ENCODE peak calls at places on chromosomes 5 and 9, in four cellular contexts. V is CD4-positive, alpha-beta memory T cell; G is activated naive CD8-positive, alpha-beta T cell treated with anti-CD3 and anti-CD28 coated beads, Interleukin-2, amount 50 U/mL, for 24 hours; W is mesothelial cell of epicardium. O is an unnamed sample.

GRCh38 chr9:76127637-76128036 is 237.2 kb downstream of the PCSK5 start:
- DNase-seq in V (no peak), G (no peak), W (no peak), O (no peak)

GRCh38 chr5:1291611-1292080 is 3.2 kb downstream of the TERT start:
- DNase-seq in V (no peak), G (no peak), W (peak; percentile 31), O (no peak)

GRCh38 chr9:114269023-114269422 is 53.9 kb upstream of the ORM1 start:
- DNase-seq in V (no peak), G (no peak), W (no peak), O (no peak)

GRCh38 chr5:10760033-10760975 is 730 bp downstream of the DAP start:
- DNase-seq in V (no peak), G (peak; percentile 46), W (peak; percentile 70), O (peak; percentile 60)

GRCh38 chr5:3310551-3311340 is 284.9 kb upstream of the IRX1 start:
- DNase-seq in V (no peak), G (no peak), W (peak; percentile 75), O (no peak)

GRCh38 chr5:80474929-80475328 is 13.0 kb upstream of the FAM151B start:
- DNase-seq in V (no peak), G (no peak), W (no peak), O (no peak)

GRCh38 chr5:59360130-59360555 is 533.4 kb downstream of the PDE4D start:
- DNase-seq in V (no peak), G (no peak), W (no peak), O (no peak)

GRCh38 chr9:34556951-34557350 is 32.6 kb downstream of the CNTFR start:
- DNase-seq in V (no peak), G (no peak), W (no peak), O (no peak)

GRCh38 chr9:130181645-130182044 is 9.4 kb downstream of the NCS1 start:
- DNase-seq in V (no peak), G (no peak), W (no peak), O (no peak)

GRCh38 chr5:54581831-54582548 is 64.4 kb downstream of the SNX18 start:
- DNase-seq in V (no peak), G (no peak), W (no peak), O (no peak)

GRCh38 chr9:34328500-34328982 is 527 bp downstream of the KIF24 start:
- DNase-seq in V (no peak), G (no peak), W (no peak), O (no peak)

GRCh38 chr9:2234371-2234893 is 219.3 kb downstream of the SMARCA2 start:
- DNase-seq in V (no peak), G (no peak), W (no peak), O (no peak)

GRCh38 chr5:1930880-1931589 is 48.3 kb upstream of the IRX4 start:
- DNase-seq in V (no peak), G (no peak), W (peak; percentile 70), O (peak; percentile 73)

GRCh38 chr5:96432245-96433065 is 593 bp downstream of the PCSK1 start:
- DNase-seq in V (no peak), G (no peak), W (no peak), O (peak; percentile 46)

GRCh38 chr5:1832511-1833250 is 31.5 kb downstream of the NDUFS6 start:
- DNase-seq in V (no peak), G (no peak), W (no peak), O (no peak)

GRCh38 chr5:138241688-138242547 is 28.8 kb upstream of the CDC23 start:
- DNase-seq in V (peak; percentile 11), G (peak; percentile 10), W (peak; percentile 45), O (peak; percentile 60)

GRCh38 chr9:74824654-74825053 is 63.1 kb downstream of the TRPM6 start:
- DNase-seq in V (no peak), G (no peak), W (no peak), O (no peak)

GRCh38 chr5:34452170-34452828 is 203.8 kb upstream of the RAI14 start:
- DNase-seq in V (no peak), G (no peak), W (peak; percentile 42), O (no peak)

GRCh38 chr5:10220253-10220652 is 29.4 kb downstream of the ATPSCKMT start:
- DNase-seq in V (no peak), G (no peak), W (no peak), O (no peak)

GRCh38 chr9:3700772-3701171 is 175.0 kb upstream of the RFX3 start:
- DNase-seq in V (no peak), G (no peak), W (no peak), O (no peak)

GRCh38 chr9:126459546-126459945 is 132.9 kb downstream of the MVB12B start:
- DNase-seq in V (no peak), G (no peak), W (no peak), O (no peak)

GRCh38 chr9:91896513-91897121 is 53.4 kb downstream of the ROR2 start:
- DNase-seq in V (no peak), G (no peak), W (peak; percentile 61), O (peak; percentile 70)

GRCh38 chr9:135525241-135526088 is 4.2 kb downstream of the LCN1 start:
- DNase-seq in V (no peak), G (no peak), W (peak; percentile 29), O (no peak)

GRCh38 chr5:61701877-61702602 is 370.0 kb downstream of the ZSWIM6 start:
- DNase-seq in V (no peak), G (no peak), W (no peak), O (no peak)

GRCh38 chr5:16992444-16992843 is 56.4 kb upstream of the MYO10 start:
- DNase-seq in V (no peak), G (no peak), W (no peak), O (no peak)

GRCh38 chr5:87851603-87852002 is 417.0 kb downstream of the TMEM161B start:
- DNase-seq in V (no peak), G (no peak), W (no peak), O (no peak)

GRCh38 chr5:141155540-141156374 is 5.9 kb downstream of the PCDHB6 start:
- DNase-seq in V (no peak), G (no peak), W (no peak), O (no peak)